ENCODE peak calls at places on chromosomes 4 and X, in seven cellular contexts. One of them, this sample, is unnamed.

GRCh38 chrX:41338422-41338821 is 4.5 kb downstream of the DDX3X start:
- DNase-seq in CD14-positive monocyte: no peak
- DNase-seq in mesothelial cell of epicardium: no peak
- DNase-seq in suprapubic skin: no peak
- DNase-seq in uterus: no peak
- DNase-seq in left ventricle myocardium inferior: no peak
- DNase-seq in heart right ventricle: no peak
- DNase-seq in this sample: no peak

GRCh38 chr4:179128299-179128698 is 1686.1 kb upstream of the AGA start:
- DNase-seq in heart right ventricle: no peak
- DNase-seq in mesothelial cell of epicardium: no peak
- DNase-seq in suprapubic skin: no peak
- DNase-seq in left ventricle myocardium inferior: no peak
- DNase-seq in uterus: no peak
- DNase-seq in CD14-positive monocyte: no peak
- DNase-seq in this sample: no peak

GRCh38 chr4:20195071-20195885 is 56.4 kb upstream of the SLIT2 start:
- DNase-seq in left ventricle myocardium inferior: no peak
- DNase-seq in mesothelial cell of epicardium: no peak
- DNase-seq in suprapubic skin: no peak
- DNase-seq in CD14-positive monocyte: no peak
- DNase-seq in heart right ventricle: no peak
- DNase-seq in uterus: no peak
- DNase-seq in this sample: no peak

GRCh38 chrX:5399403-5399802 is 829.3 kb downstream of the NLGN4X start:
- DNase-seq in heart right ventricle: no peak
- DNase-seq in suprapubic skin: no peak
- DNase-seq in left ventricle myocardium inferior: no peak
- DNase-seq in CD14-positive monocyte: no peak
- DNase-seq in mesothelial cell of epicardium: no peak
- DNase-seq in uterus: no peak
- DNase-seq in this sample: no peak

GRCh38 chr4:15031993-15032660 is 29.8 kb downstream of the CPEB2 start:
- DNase-seq in suprapubic skin: no peak
- DNase-seq in CD14-positive monocyte: no peak
- DNase-seq in uterus: no peak
- DNase-seq in mesothelial cell of epicardium: no peak
- DNase-seq in heart right ventricle: no peak
- DNase-seq in left ventricle myocardium inferior: no peak
- DNase-seq in this sample: no peak

GRCh38 chr4:183610033-183610432 is 49.0 kb downstream of the RWDD4 start:
- DNase-seq in left ventricle myocardium inferior: no peak
- DNase-seq in uterus: no peak
- DNase-seq in suprapubic skin: no peak
- DNase-seq in mesothelial cell of epicardium: no peak
- DNase-seq in CD14-positive monocyte: no peak
- DNase-seq in heart right ventricle: no peak
- DNase-seq in this sample: no peak

GRCh38 chr4:76989391-76990061 is 40.0 kb downstream of the SEPTIN11 start:
- DNase-seq in heart right ventricle: no peak
- DNase-seq in mesothelial cell of epicardium: no peak
- DNase-seq in CD14-positive monocyte: no peak
- DNase-seq in uterus: no peak
- DNase-seq in suprapubic skin: no peak
- DNase-seq in left ventricle myocardium inferior: no peak
- DNase-seq in this sample: no peak

GRCh38 chr4:71333960-71334951 is 4.6 kb upstream of the SLC4A4 start:
- DNase-seq in mesothelial cell of epicardium: no peak
- DNase-seq in heart right ventricle: no peak
- DNase-seq in CD14-positive monocyte: no peak
- DNase-seq in left ventricle myocardium inferior: no peak
- DNase-seq in suprapubic skin: no peak
- DNase-seq in uterus: no peak
- DNase-seq in this sample: no peak

GRCh38 chr4:107094332-107094731 is 58.2 kb upstream of the DKK2 start:
- DNase-seq in uterus: no peak
- DNase-seq in suprapubic skin: no peak
- DNase-seq in heart right ventricle: no peak
- DNase-seq in CD14-positive monocyte: no peak
- DNase-seq in left ventricle myocardium inferior: no peak
- DNase-seq in mesothelial cell of epicardium: no peak
- DNase-seq in this sample: no peak

GRCh38 chr4:8586671-8587468 is 5.7 kb upstream of the CPZ start:
- DNase-seq in suprapubic skin: peak
- DNase-seq in mesothelial cell of epicardium: no peak
- DNase-seq in uterus: no peak
- DNase-seq in CD14-positive monocyte: peak
- DNase-seq in heart right ventricle: no peak
- DNase-seq in left ventricle myocardium inferior: no peak
- DNase-seq in this sample: no peak

GRCh38 chr4:26839534-26839951 is 21.1 kb upstream of the STIM2 start:
- DNase-seq in uterus: no peak
- DNase-seq in suprapubic skin: no peak
- DNase-seq in mesothelial cell of epicardium: no peak
- DNase-seq in left ventricle myocardium inferior: no peak
- DNase-seq in CD14-positive monocyte: no peak
- DNase-seq in heart right ventricle: no peak
- DNase-seq in this sample: no peak

GRCh38 chr4:140186651-140187315 is 32.8 kb upstream of the MAML3 start:
- DNase-seq in heart right ventricle: no peak
- DNase-seq in mesothelial cell of epicardium: no peak
- DNase-seq in CD14-positive monocyte: no peak
- DNase-seq in suprapubic skin: no peak
- DNase-seq in uterus: peak
- DNase-seq in left ventricle myocardium inferior: no peak
- DNase-seq in this sample: no peak

GRCh38 chrX:45508459-45508858 is 307.8 kb upstream of the DIPK2B start:
- DNase-seq in suprapubic skin: no peak
- DNase-seq in heart right ventricle: no peak
- DNase-seq in left ventricle myocardium inferior: no peak
- DNase-seq in CD14-positive monocyte: no peak
- DNase-seq in mesothelial cell of epicardium: no peak
- DNase-seq in uterus: peak
- DNase-seq in this sample: no peak

GRCh38 chr4:145734051-145734450 is 54.1 kb downstream of the C4orf51 start:
- DNase-seq in mesothelial cell of epicardium: no peak
- DNase-seq in suprapubic skin: no peak
- DNase-seq in uterus: no peak
- DNase-seq in left ventricle myocardium inferior: no peak
- DNase-seq in heart right ventricle: no peak
- DNase-seq in CD14-positive monocyte: no peak
- DNase-seq in this sample: no peak

GRCh38 chr4:156496797-156497196 is 474.8 kb downstream of the PDGFC start:
- DNase-seq in uterus: no peak
- DNase-seq in heart right ventricle: no peak
- DNase-seq in suprapubic skin: no peak
- DNase-seq in left ventricle myocardium inferior: no peak
- DNase-seq in mesothelial cell of epicardium: no peak
- DNase-seq in CD14-positive monocyte: no peak
- DNase-seq in this sample: no peak

GRCh38 chr4:14898989-14899388 is 103.3 kb upstream of the CPEB2 start:
- DNase-seq in uterus: no peak
- DNase-seq in CD14-positive monocyte: no peak
- DNase-seq in heart right ventricle: no peak
- DNase-seq in suprapubic skin: no peak
- DNase-seq in left ventricle myocardium inferior: no peak
- DNase-seq in mesothelial cell of epicardium: no peak
- DNase-seq in this sample: no peak

GRCh38 chrX:2552621-2553297 is 52.0 kb upstream of the DHRSX start:
- DNase-seq in CD14-positive monocyte: no peak
- DNase-seq in uterus: no peak
- DNase-seq in suprapubic skin: no peak
- DNase-seq in heart right ventricle: no peak
- DNase-seq in mesothelial cell of epicardium: no peak
- DNase-seq in left ventricle myocardium inferior: no peak
- DNase-seq in this sample: no peak

GRCh38 chr4:16916719-16917337 is 18.4 kb upstream of the LDB2 start:
- DNase-seq in CD14-positive monocyte: no peak
- DNase-seq in mesothelial cell of epicardium: peak
- DNase-seq in left ventricle myocardium inferior: peak
- DNase-seq in uterus: no peak
- DNase-seq in suprapubic skin: no peak
- DNase-seq in heart right ventricle: peak
- DNase-seq in this sample: no peak

GRCh38 chr4:110216079-110216478 is 17.7 kb upstream of the ELOVL6 start:
- DNase-seq in suprapubic skin: no peak
- DNase-seq in mesothelial cell of epicardium: no peak
- DNase-seq in left ventricle myocardium inferior: no peak
- DNase-seq in CD14-positive monocyte: no peak
- DNase-seq in heart right ventricle: no peak
- DNase-seq in uterus: no peak
- DNase-seq in this sample: no peak

GRCh38 chr4:143609492-143609891 is 91.0 kb downstream of the FREM3 start:
- DNase-seq in heart right ventricle: no peak
- DNase-seq in mesothelial cell of epicardium: no peak
- DNase-seq in left ventricle myocardium inferior: no peak
- DNase-seq in uterus: no peak
- DNase-seq in suprapubic skin: no peak
- DNase-seq in CD14-positive monocyte: no peak
- DNase-seq in this sample: no peak

GRCh38 chrX:44267861-44268260 is 75.6 kb downstream of the EFHC2 start:
- DNase-seq in left ventricle myocardium inferior: no peak
- DNase-seq in heart right ventricle: no peak
- DNase-seq in uterus: no peak
- DNase-seq in CD14-positive monocyte: no peak
- DNase-seq in suprapubic skin: no peak
- DNase-seq in mesothelial cell of epicardium: no peak
- DNase-seq in this sample: no peak

DNA sequence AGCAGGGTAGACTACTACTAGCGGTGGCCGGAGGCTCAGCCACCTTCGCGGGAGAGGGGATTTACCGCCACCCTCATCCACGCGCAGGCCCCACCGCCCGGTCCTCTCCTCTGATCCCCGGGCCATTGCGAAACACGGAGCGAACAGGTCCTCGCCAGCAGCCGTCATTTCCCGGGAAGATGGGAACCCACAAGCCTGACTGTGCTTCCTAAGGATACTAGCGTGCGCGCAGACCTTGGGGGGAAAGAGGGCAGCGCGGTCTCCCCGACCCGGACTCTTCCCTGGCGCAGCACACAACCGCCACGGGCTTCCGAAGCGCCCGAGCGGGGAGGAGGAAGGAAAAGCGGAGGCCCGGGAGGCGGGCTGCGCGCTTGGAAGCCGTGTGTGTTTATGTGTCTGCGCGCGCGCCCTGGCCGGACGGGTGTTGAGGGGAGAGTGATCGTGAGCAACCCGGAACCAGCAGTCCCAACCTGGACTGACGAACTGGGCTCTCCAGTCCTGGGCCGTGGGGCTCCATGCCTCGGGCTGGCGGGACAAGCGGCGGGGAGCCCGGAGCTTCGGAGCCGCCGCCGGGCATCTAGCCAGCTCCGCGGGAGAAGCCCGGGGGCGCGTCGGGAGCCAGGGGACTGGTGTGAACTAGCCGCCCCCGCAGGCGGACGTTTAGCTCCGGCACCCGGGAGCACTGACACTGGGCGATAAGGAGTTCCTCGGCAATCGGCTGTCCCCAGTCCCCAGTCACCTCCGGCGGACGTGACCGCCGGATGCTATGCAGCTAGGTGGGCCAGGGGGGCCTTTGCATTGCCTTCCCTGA is 74.6 kb upstream of the BCOR start:
- DNase-seq in uterus: peak
- DNase-seq in suprapubic skin: no peak
- DNase-seq in mesothelial cell of epicardium: peak
- DNase-seq in left ventricle myocardium inferior: peak
- DNase-seq in heart right ventricle: peak
- DNase-seq in CD14-positive monocyte: no peak
- DNase-seq in this sample: peak
- TF ChIP-seq CTCF in uterus: peak
- TF ChIP-seq CTCF in suprapubic skin: no peak
- TF ChIP-seq CTCF in mesothelial cell of epicardium: no peak
- TF ChIP-seq CTCF in left ventricle myocardium inferior: no peak
- TF ChIP-seq CTCF in heart right ventricle: no peak
- TF ChIP-seq CTCF in CD14-positive monocyte: no peak
- TF ChIP-seq CTCF in this sample: no peak

GRCh38 chrX:105975382-105975781 is 63.1 kb downstream of the SERPINA7 start:
- DNase-seq in CD14-positive monocyte: no peak
- DNase-seq in suprapubic skin: no peak
- DNase-seq in mesothelial cell of epicardium: no peak
- DNase-seq in heart right ventricle: no peak
- DNase-seq in left ventricle myocardium inferior: no peak
- DNase-seq in uterus: no peak
- DNase-seq in this sample: no peak
- TF ChIP-seq CTCF in CD14-positive monocyte: no peak
- TF ChIP-seq CTCF in suprapubic skin: no peak
- TF ChIP-seq CTCF in mesothelial cell of epicardium: no peak
- TF ChIP-seq CTCF in heart right ventricle: no peak
- TF ChIP-seq CTCF in left ventricle myocardium inferior: peak
- TF ChIP-seq CTCF in uterus: no peak
- TF ChIP-seq CTCF in this sample: no peak

DNA sequence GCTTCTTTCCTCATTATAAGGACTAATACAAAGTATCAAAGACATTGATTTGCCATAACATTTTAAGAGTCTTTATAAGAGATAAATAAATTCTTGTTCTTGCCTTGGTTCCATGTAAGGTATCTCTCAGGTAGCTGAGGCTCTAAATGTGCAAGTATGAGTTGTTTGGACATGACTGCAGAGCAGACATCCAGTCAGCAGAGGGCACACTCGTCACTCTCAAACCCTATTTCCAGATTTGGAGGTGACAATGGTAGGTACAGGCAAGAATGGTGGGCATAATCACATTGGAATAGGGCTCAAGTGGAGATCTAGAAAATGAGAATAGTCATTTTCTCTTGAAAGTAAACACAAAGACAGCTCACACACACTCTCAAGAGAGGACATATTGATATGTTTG is 133.3 kb upstream of the ZIC3 start:
- DNase-seq in mesothelial cell of epicardium: no peak
- DNase-seq in uterus: no peak
- DNase-seq in suprapubic skin: no peak
- DNase-seq in CD14-positive monocyte: no peak
- DNase-seq in heart right ventricle: no peak
- DNase-seq in left ventricle myocardium inferior: no peak
- DNase-seq in this sample: no peak
- TF ChIP-seq CTCF in mesothelial cell of epicardium: peak
- TF ChIP-seq CTCF in uterus: no peak
- TF ChIP-seq CTCF in suprapubic skin: no peak
- TF ChIP-seq CTCF in CD14-positive monocyte: no peak
- TF ChIP-seq CTCF in heart right ventricle: no peak
- TF ChIP-seq CTCF in left ventricle myocardium inferior: no peak
- TF ChIP-seq CTCF in this sample: no peak

GRCh38 chr4:1406946-1407656 is 859 bp upstream of the NKX1-1 start:
- DNase-seq in uterus: no peak
- DNase-seq in suprapubic skin: no peak
- DNase-seq in CD14-positive monocyte: peak
- DNase-seq in heart right ventricle: no peak
- DNase-seq in mesothelial cell of epicardium: peak
- DNase-seq in left ventricle myocardium inferior: no peak
- DNase-seq in this sample: no peak

GRCh38 chr4:1407657-1408333 is 1.6 kb upstream of the NKX1-1 start:
- DNase-seq in suprapubic skin: no peak
- DNase-seq in mesothelial cell of epicardium: no peak
- DNase-seq in CD14-positive monocyte: no peak
- DNase-seq in left ventricle myocardium inferior: no peak
- DNase-seq in heart right ventricle: no peak
- DNase-seq in uterus: no peak
- DNase-seq in this sample: no peak

GRCh38 chr4:1409806-1410425 is 3.7 kb upstream of the NKX1-1 start:
- DNase-seq in CD14-positive monocyte: no peak
- DNase-seq in heart right ventricle: no peak
- DNase-seq in left ventricle myocardium inferior: no peak
- DNase-seq in suprapubic skin: no peak
- DNase-seq in uterus: no peak
- DNase-seq in mesothelial cell of epicardium: peak
- DNase-seq in this sample: no peak

GRCh38 chr4:1409079-1409805 is 3.0 kb upstream of the NKX1-1 start:
- DNase-seq in suprapubic skin: no peak
- DNase-seq in CD14-positive monocyte: peak
- DNase-seq in uterus: no peak
- DNase-seq in mesothelial cell of epicardium: peak
- DNase-seq in heart right ventricle: no peak
- DNase-seq in left ventricle myocardium inferior: no peak
- DNase-seq in this sample: no peak

GRCh38 chr4:1408418-1408817 is 2.2 kb upstream of the NKX1-1 start:
- DNase-seq in heart right ventricle: no peak
- DNase-seq in CD14-positive monocyte: peak
- DNase-seq in suprapubic skin: no peak
- DNase-seq in left ventricle myocardium inferior: no peak
- DNase-seq in mesothelial cell of epicardium: peak
- DNase-seq in uterus: no peak
- DNase-seq in this sample: no peak
- TF ChIP-seq CTCF in heart right ventricle: no peak
- TF ChIP-seq CTCF in CD14-positive monocyte: no peak
- TF ChIP-seq CTCF in suprapubic skin: no peak
- TF ChIP-seq CTCF in left ventricle myocardium inferior: no peak
- TF ChIP-seq CTCF in mesothelial cell of epicardium: no peak
- TF ChIP-seq CTCF in uterus: no peak
- TF ChIP-seq CTCF in this sample: no peak